ENCODE peak calls at places on chromosomes 4 and X, in six cellular contexts. I is SW480, K is left ventricle myocardium superior, H is OCI-LY7, Z is HS-27A, D is EL. L is an unnamed sample.

GRCh38 chr4:6999172-7000086 is 43.7 kb upstream of the TADA2B start:
- DNase-seq in I (peak), K (no peak), H (no peak), Z (no peak), D (no peak), L (no peak)

GRCh38 chr4:145784036-145784435 is 104.1 kb downstream of the C4orf51 start:
- DNase-seq in I (no peak), K (no peak), H (no peak), Z (no peak), D (no peak), L (no peak)

GRCh38 chr4:142079951-142080350 is 443.6 kb downstream of the IL15 start:
- DNase-seq in I (no peak), K (no peak), H (no peak), Z (no peak), D (no peak), L (no peak)

GRCh38 chr4:95798003-95798402 is 41.9 kb upstream of the PDHA2 start:
- DNase-seq in I (no peak), K (no peak), H (no peak), Z (no peak), D (no peak), L (no peak)

GRCh38 chr4:143438710-143439109 is 74.8 kb upstream of the SMARCA5 start:
- DNase-seq in I (no peak), K (no peak), H (no peak), Z (no peak), D (peak), L (no peak)

GRCh38 chr4:133641191-133641590 is 492.1 kb downstream of the PCDH10 start:
- DNase-seq in I (no peak), K (no peak), H (no peak), Z (no peak), D (no peak), L (no peak)

GRCh38 chr4:15778742-15779231 is 659 bp downstream of the CD38 start:
- DNase-seq in I (no peak), K (peak), H (peak), Z (no peak), D (peak), L (peak)

GRCh38 chr4:25424539-25425228 is 47.6 kb downstream of the ANAPC4 start:
- DNase-seq in I (no peak), K (peak), H (no peak), Z (no peak), D (no peak), L (no peak)

GRCh38 chr4:77082886-77083608 is 7.3 kb upstream of the CCNI start:
- DNase-seq in I (no peak), K (no peak), H (no peak), Z (no peak), D (no peak), L (no peak)

GRCh38 chr4:16846520-16847117 is 51.8 kb downstream of the LDB2 start:
- DNase-seq in I (no peak), K (no peak), H (no peak), Z (no peak), D (no peak), L (no peak)

GRCh38 chrX:19746919-19747671 is 140.3 kb downstream of the SH3KBP1 start:
- DNase-seq in I (no peak), K (no peak), H (no peak), Z (no peak), D (no peak), L (no peak)

GRCh38 chr4:7460591-7460990 is 25.9 kb upstream of the PSAPL1 start:
- DNase-seq in I (no peak), K (peak), H (no peak), Z (no peak), D (peak), L (no peak)

GRCh38 chr4:51842167-51842553 is 793 bp upstream of the DCUN1D4 start:
- DNase-seq in I (peak), K (peak), H (no peak), Z (peak), D (no peak), L (peak)

GRCh38 chr4:184664445-184665210 is 15.1 kb downstream of the PRIMPOL start:
- DNase-seq in I (peak), K (no peak), H (peak), Z (no peak), D (no peak), L (no peak)

GRCh38 chr4:23819041-23819511 is 70.8 kb downstream of the PPARGC1A start:
- DNase-seq in I (no peak), K (peak), H (no peak), Z (no peak), D (peak), L (no peak)

GRCh38 chr4:108446554-108446953 is 173.8 kb upstream of the RPL34 start:
- DNase-seq in I (peak), K (no peak), H (no peak), Z (no peak), D (no peak), L (no peak)

GRCh38 chr4:135365065-135365464 is 1163.5 kb upstream of the PABPC4L start:
- DNase-seq in I (no peak), K (no peak), H (no peak), Z (peak), D (peak), L (no peak)

GRCh38 chr4:81454498-81454897 is 17.2 kb downstream of the RASGEF1B start:
- DNase-seq in I (no peak), K (no peak), H (no peak), Z (no peak), D (no peak), L (no peak)

L was measured in GM10248.